ENCODE peak calls at places on chromosomes 11 and 22, in seven cellular contexts. V, T, F, O, R, M and D are unnamed samples.

GRCh38 chr11:62410972-62411371 is 7.9 kb upstream of the SCGB1A1 start:
- DNase-seq in R (no peak), F (no peak), V (no peak), O (no peak), T (no peak), M (no peak), D (peak)

GRCh38 chr22:31400023-31400397 is 606 bp downstream of the DRG1 start:
- DNase-seq in V (no peak), T (no peak), O (no peak), R (no peak), F (peak), M (no peak), D (peak)

GRCh38 chr22:32824531-32825315 is 23.2 kb downstream of the TIMP3 start:
- DNase-seq in T (no peak), O (no peak), R (no peak), F (no peak), V (no peak), M (no peak), D (no peak)

GRCh38 chr22:20979243-20979809 is 2.8 kb upstream of the LZTR1 start:
- DNase-seq in T (peak), R (peak), V (peak), F (peak), M (peak), O (peak), D (no peak)

GRCh38 chr11:112241486-112241885 is 15.3 kb downstream of the PTS start:
- DNase-seq in R (no peak), M (no peak), F (peak), O (no peak), V (no peak), T (no peak), D (no peak)

GRCh38 chr11:69726019-69726418 is 22.2 kb upstream of the FGF19 start:
- DNase-seq in V (no peak), F (no peak), O (no peak), M (no peak), T (no peak), R (no peak), D (no peak)

GRCh38 chr22:17974703-17975372 is 49.5 kb downstream of the MICAL3 start:
- DNase-seq in T (no peak), R (no peak), V (no peak), O (no peak), F (peak), M (no peak), D (no peak)

GRCh38 chr11:87039371-87039770 is 1.6 kb downstream of the TMEM135 start:
- DNase-seq in M (no peak), O (no peak), V (no peak), F (peak), R (no peak), T (no peak), D (peak)

GRCh38 chr11:98455500-98456186 is 565.1 kb upstream of the CNTN5 start:
- DNase-seq in M (no peak), F (no peak), O (no peak), V (no peak), T (no peak), R (no peak), D (peak)